ENCODE peak calls at places on chromosomes 1 and 21, in seven cellular contexts. I, L, Q, F, V, X and G are unnamed samples.

GRCh38 chr1:1437033-1437903 is 1.8 kb downstream of the VWA1 start:
- DNase-seq in V (no peak), Q (no peak), I (no peak), F (no peak), L (no peak), X (no peak), G (no peak)

GRCh38 chr21:44958471-44959191 is 18.8 kb downstream of the SLX9 start:
- DNase-seq in I (no peak), F (peak), V (no peak), X (no peak), Q (no peak), L (peak), G (no peak)

GRCh38 chr21:46555678-46556077 is 49.2 kb downstream of the S100B start:
- DNase-seq in Q (no peak), V (no peak), L (no peak), F (peak), X (no peak), I (no peak), G (no peak)

GRCh38 chr1:11320153-11320936 is 47.3 kb downstream of the UBIAD1 start:
- DNase-seq in I (peak), L (no peak), Q (peak), V (no peak), X (peak), F (no peak), G (no peak)

GRCh38 chr1:32816676-32817158 is 441 bp downstream of the YARS1 start:
- DNase-seq in F (no peak), I (peak), Q (no peak), V (no peak), L (peak), X (peak), G (no peak)

GRCh38 chr1:162168261-162168660 is 98.8 kb downstream of the NOS1AP start:
- DNase-seq in X (no peak), L (no peak), I (no peak), Q (no peak), F (peak), V (no peak), G (no peak)

GRCh38 chr1:41741244-41741643 is 177.5 kb downstream of the HIVEP3 start:
- DNase-seq in V (no peak), Q (no peak), F (no peak), L (no peak), I (no peak), X (no peak), G (no peak)

GRCh38 chr1:169704797-169705196 is 6.6 kb downstream of the SELL start:
- DNase-seq in F (no peak), I (no peak), X (no peak), L (no peak), Q (no peak), V (no peak), G (no peak)

GRCh38 chr1:206916000-206916709 is 5.6 kb downstream of the FCMR start:
- DNase-seq in Q (no peak), F (no peak), I (no peak), L (no peak), X (no peak), V (no peak), G (no peak)

GRCh38 chr1:93148001-93148400 is 32.2 kb downstream of the TMED5 start:
- DNase-seq in F (no peak), V (no peak), I (no peak), L (no peak), Q (no peak), X (no peak), G (no peak)

GRCh38 chr21:45018131-45019075 is 56.0 kb upstream of the ADARB1 start:
- DNase-seq in F (no peak), Q (no peak), X (no peak), I (no peak), V (no peak), L (peak), G (no peak)

GRCh38 chr21:41768371-41769042 is 1.7 kb upstream of the RIPK4 start:
- DNase-seq in X (peak), Q (no peak), F (peak), L (peak), I (no peak), V (peak), G (peak)

GRCh38 chr1:226987179-226987536 is 47.1 kb downstream of the COQ8A start:
- DNase-seq in V (no peak), Q (no peak), F (no peak), L (no peak), X (no peak), I (no peak), G (no peak)

GRCh38 chr1:226987623-226988336 is 47.7 kb downstream of the COQ8A start:
- DNase-seq in L (peak), F (no peak), I (no peak), X (no peak), V (no peak), Q (no peak), G (no peak)

GRCh38 chr1:226986496-226987178 is 46.5 kb downstream of the COQ8A start:
- DNase-seq in F (no peak), I (no peak), V (no peak), L (peak), Q (no peak), X (no peak), G (no peak)

GRCh38 chr1:226989081-226989747 is 49.1 kb downstream of the COQ8A start:
- DNase-seq in L (peak), X (no peak), F (no peak), V (no peak), I (peak), Q (no peak), G (no peak)

DNA sequence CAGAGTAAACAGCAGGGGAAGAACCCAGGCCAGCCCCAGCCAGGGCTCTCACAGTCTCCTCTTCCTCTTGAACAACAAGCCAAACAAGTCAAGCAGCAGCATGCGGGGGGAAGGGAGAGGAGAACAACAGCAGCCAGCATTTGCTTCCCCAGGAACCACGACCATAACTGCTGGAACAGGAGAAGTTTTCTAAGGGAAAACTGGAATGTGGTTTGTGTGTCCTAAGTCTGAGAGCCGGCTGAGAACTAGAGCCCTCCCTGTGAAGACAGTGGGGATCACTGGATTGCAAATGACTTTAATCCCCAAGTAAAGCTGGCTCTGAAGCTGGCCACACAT is 48.2 kb downstream of the COQ8A start:
- DNase-seq in L (peak), Q (no peak), X (no peak), F (peak), V (no peak), I (peak), G (no peak)
- H3K27ac ChIP-seq in L (peak), Q (no peak), X (peak), F (peak), V (no peak), I (peak), G (no peak)

GRCh38 chr1:180935326-180936109 is 22.8 kb downstream of the KIAA1614 start:
- DNase-seq in I (no peak), L (no peak), V (no peak), F (no peak), X (peak), Q (no peak), G (no peak)
- TF ChIP-seq POLR2AphosphoS5 in I (no peak), L (no peak), V (no peak), F (no peak), X (no peak), Q (no peak), G (no peak)

GRCh38 chr21:38716088-38716487 is 89.6 kb upstream of the ETS2 start:
- DNase-seq in Q (no peak), I (no peak), X (no peak), F (no peak), L (no peak), V (no peak), G (no peak)
- H3K27ac ChIP-seq in Q (no peak), I (no peak), X (no peak), F (no peak), L (no peak), V (no peak), G (no peak)

GRCh38 chr21:34796518-34797201 is 127.9 kb downstream of the CLIC6 start:
- DNase-seq in I (no peak), F (no peak), Q (no peak), V (peak), L (no peak), X (peak), G (no peak)
- TF ChIP-seq POLR2AphosphoS5 in I (no peak), F (no peak), Q (no peak), V (peak), L (peak), X (no peak), G (no peak)